ENCODE peak calls at places on chromosomes 7 and 10, in seven cellular contexts. K is fibroblast of mammary gland, U is ascending aorta, T is brain microvascular endothelial cell, N is PC-3, Q is IMR-90, L is psoas muscle. J is an unnamed sample.

GRCh38 chr7:101168412-101169049 is 3.2 kb upstream of the VGF start:
- DNase-seq in Q (no peak), N (no peak), T (no peak), K (no peak), L (no peak), U (no peak), J (no peak)

GRCh38 chr10:46254007-46254383 is 32.8 kb upstream of the ANTXRL start:
- DNase-seq in L (no peak), T (no peak), N (no peak), Q (no peak), K (no peak), U (no peak), J (no peak)

GRCh38 chr7:44095781-44096180 is 8.4 kb upstream of the AEBP1 start:
- DNase-seq in L (no peak), N (no peak), U (no peak), T (no peak), Q (no peak), K (no peak), J (no peak)

GRCh38 chr7:25663877-25664276 is 435.6 kb upstream of the NPVF start:
- DNase-seq in K (peak), U (no peak), N (no peak), L (no peak), Q (no peak), T (no peak), J (no peak)

GRCh38 chr10:5888352-5888751 is 1.3 kb downstream of the ANKRD16 start:
- DNase-seq in L (no peak), Q (peak), N (peak), T (no peak), K (peak), U (no peak), J (peak)

GRCh38 chr7:26681819-26682418 is 182.5 kb downstream of the SKAP2 start:
- DNase-seq in K (peak), Q (peak), L (no peak), T (no peak), U (no peak), N (peak), J (peak)

GRCh38 chr10:31759124-31759798 is 169.4 kb downstream of the ARHGAP12 start:
- DNase-seq in Q (no peak), U (no peak), N (no peak), K (peak), L (peak), T (no peak), J (peak)

GRCh38 chr7:13097508-13097907 is 410.1 kb downstream of the ARL4A start:
- DNase-seq in Q (no peak), L (no peak), U (no peak), K (no peak), N (no peak), T (no peak), J (no peak)

GRCh38 chr7:151895695-151896485 is 19.0 kb upstream of the PRKAG2 start:
- DNase-seq in T (no peak), K (no peak), Q (no peak), U (no peak), L (no peak), N (no peak), J (no peak)

GRCh38 chr7:157158400-157158799 is 19.7 kb downstream of the UBE3C start:
- DNase-seq in Q (no peak), K (no peak), L (no peak), T (no peak), N (no peak), U (no peak), J (peak)

GRCh38 chr7:90749774-90750173 is 153.7 kb downstream of the CDK14 start:
- DNase-seq in K (peak), L (no peak), U (no peak), N (peak), T (peak), Q (peak), J (no peak)

GRCh38 chr7:111226800-111227199 is 135.9 kb downstream of the LRRN3 start:
- DNase-seq in N (no peak), T (no peak), Q (no peak), L (no peak), U (no peak), K (no peak), J (no peak)

GRCh38 chr7:111232249-111233084 is 141.5 kb downstream of the LRRN3 start:
- DNase-seq in N (peak), K (peak), U (no peak), Q (peak), T (peak), L (no peak), J (peak)

GRCh38 chr7:111224354-111225231 is 133.7 kb downstream of the LRRN3 start:
- DNase-seq in U (no peak), Q (no peak), N (no peak), K (peak), L (no peak), T (no peak), J (peak)

GRCh38 chr7:111229951-111230350 is 139.0 kb downstream of the LRRN3 start:
- DNase-seq in Q (no peak), N (no peak), L (no peak), U (no peak), T (no peak), K (no peak), J (peak)

GRCh38 chr7:111229181-111229740 is 138.3 kb downstream of the LRRN3 start:
- DNase-seq in T (no peak), U (no peak), N (no peak), K (no peak), Q (no peak), L (no peak), J (no peak)
- H3K4me3 ChIP-seq in T (no peak), U (no peak), N (no peak), K (no peak), Q (no peak), L (no peak), J (no peak)

GRCh38 chr7:17266559-17266958 is 31.9 kb upstream of the AHR start:
- DNase-seq in K (no peak), T (no peak), U (no peak), N (no peak), Q (no peak), L (no peak), J (no peak)
- H3K4me3 ChIP-seq in K (no peak), T (no peak), U (no peak), N (no peak), Q (no peak), L (no peak), J (no peak)

GRCh38 chr10:3850999-3851937 is 66.3 kb upstream of the KLF6 start:
- DNase-seq in L (no peak), Q (peak), T (peak), K (peak), U (no peak), N (peak), J (peak)
- H3K4me3 ChIP-seq in L (no peak), Q (no peak), T (no peak), K (no peak), U (no peak), N (peak), J (no peak)

DNA sequence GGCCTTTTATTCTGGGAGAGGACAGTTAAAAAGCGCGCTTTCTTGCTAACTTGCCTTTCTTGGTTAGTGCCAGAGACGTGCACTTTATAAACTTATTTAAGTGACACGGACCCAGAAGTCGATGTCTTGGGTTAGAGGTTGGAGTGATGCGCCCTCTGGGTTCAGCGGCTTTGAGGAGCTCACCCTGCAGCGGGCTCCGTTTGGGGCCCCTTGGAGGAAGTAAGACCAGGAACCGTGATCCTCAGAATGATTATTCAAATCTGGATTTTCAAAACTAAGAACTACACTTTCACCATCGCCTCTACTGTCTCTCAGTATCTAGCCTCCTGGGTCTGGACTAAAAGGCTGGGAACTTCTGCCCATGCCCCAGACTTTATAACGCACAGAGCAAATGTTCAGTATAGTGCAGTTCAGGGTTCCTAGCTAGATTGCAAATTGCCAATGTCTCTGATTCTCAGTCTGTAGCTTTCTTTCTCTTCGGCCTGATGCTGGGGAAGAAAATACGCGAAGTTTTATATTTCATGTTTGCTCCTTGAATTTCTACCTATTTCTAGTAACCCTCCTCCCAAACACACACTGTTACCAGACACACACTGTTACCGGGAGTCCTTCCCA is 18.6 kb upstream of the SMO start:
- DNase-seq in U (no peak), K (no peak), L (no peak), N (no peak), Q (no peak), T (no peak), J (no peak)
- H3K4me3 ChIP-seq in U (peak), K (peak), L (peak), N (no peak), Q (no peak), T (peak), J (peak)

DNA sequence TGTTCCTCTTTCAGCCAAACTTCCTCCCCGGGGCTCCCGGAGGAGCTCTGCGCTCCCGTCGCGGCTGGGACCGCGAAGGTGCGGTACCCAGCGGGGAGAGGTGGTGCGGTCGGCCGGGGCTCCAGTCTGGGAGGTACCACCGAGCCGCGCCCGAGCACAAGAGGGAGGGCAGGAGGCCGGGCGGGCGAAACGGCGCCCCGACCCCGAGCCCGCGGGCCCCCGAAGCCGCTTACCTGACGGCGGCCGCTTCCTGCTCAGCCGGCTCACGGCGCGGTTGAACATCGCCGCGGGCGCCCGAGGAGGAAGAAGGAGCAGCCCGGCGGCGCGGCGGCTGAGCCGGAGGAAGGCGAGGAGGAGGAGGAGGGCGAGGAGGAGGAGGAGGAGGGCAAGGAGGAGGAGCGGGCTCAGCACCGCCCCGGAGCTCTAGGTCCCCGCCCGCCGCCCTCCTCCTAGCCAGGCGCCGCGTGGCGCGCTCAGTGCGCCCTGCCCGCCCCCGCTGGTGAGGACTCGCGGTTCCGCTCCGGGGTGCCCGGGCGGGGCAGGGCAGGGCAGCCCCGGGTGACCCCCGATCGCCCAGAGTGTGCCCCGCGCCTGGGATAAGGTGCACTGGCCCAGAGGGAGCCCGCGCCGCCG is at the start of gene RGS10:
- DNase-seq in K (peak), T (peak), Q (peak), U (peak), L (peak), N (peak), J (peak)
- H3K4me3 ChIP-seq in K (peak), T (peak), Q (peak), U (peak), L (peak), N (peak), J (peak)

DNA sequence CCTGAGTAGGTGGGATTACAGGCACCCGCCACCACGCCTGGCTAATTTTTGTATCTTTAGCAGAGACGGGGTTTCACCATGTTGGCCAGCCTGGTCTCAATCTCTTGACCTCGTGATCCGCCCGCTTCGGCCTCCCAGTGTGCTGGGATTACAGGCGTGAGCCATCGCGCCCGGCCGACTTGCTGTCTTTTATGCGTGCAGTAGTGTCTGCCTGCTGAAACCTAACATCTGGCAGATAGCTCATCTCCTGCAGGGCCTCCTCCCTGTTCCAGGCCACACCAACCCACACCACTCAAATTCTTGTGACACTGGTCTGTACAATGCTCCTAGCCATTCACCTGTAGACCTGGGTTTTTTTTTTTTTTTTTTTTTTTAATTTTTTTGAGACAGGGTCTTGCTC is 41.5 kb downstream of the BAIAP2L1 start:
- DNase-seq in Q (no peak), L (no peak), N (no peak), T (no peak), K (no peak), U (no peak), J (no peak)
- H3K4me3 ChIP-seq in Q (no peak), L (no peak), N (no peak), T (no peak), K (no peak), U (no peak), J (no peak)

GRCh38 chr7:51446356-51446755 is 129.7 kb upstream of the COBL start:
- DNase-seq in Q (no peak), U (no peak), T (no peak), K (no peak), N (no peak), L (no peak), J (no peak)
- H3K4me3 ChIP-seq in Q (no peak), U (no peak), T (no peak), K (no peak), N (no peak), L (no peak), J (no peak)

GRCh38 chr10:74675527-74675926 is 150.9 kb upstream of the KAT6B start:
- DNase-seq in N (no peak), Q (no peak), T (no peak), U (no peak), K (no peak), L (no peak), J (no peak)

GRCh38 chr10:74683067-74683466 is 143.3 kb upstream of the KAT6B start:
- DNase-seq in K (peak), N (no peak), T (no peak), Q (peak), L (no peak), U (no peak), J (no peak)

GRCh38 chr10:74674892-74675291 is 151.5 kb upstream of the KAT6B start:
- DNase-seq in K (no peak), Q (no peak), T (no peak), U (no peak), L (no peak), N (no peak), J (no peak)

GRCh38 chr10:74681917-74682627 is 144.3 kb upstream of the KAT6B start:
- DNase-seq in L (no peak), K (peak), N (no peak), U (no peak), Q (peak), T (no peak), J (no peak)

DNA sequence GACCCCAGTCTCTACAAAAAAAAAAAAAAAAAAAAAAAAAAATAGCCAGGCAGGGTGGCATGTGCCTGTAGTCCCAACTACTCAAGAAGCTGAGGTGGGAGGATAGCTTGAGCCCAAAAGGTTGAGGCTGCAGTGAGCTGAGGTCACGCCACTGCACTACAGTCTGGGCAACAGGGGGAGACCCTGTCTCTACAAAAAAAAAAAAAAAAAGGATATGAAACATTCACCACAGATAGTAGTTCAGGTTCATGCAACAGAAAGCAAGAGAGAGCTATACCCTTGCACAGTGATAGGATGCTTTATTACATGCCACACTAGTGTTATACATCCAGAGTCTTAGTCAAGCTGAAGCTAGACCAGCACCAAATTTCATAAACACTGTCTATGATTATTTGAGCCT is 148.4 kb upstream of the KAT6B start:
- DNase-seq in N (no peak), Q (no peak), T (no peak), K (no peak), L (no peak), U (no peak), J (no peak)
- H3K4me3 ChIP-seq in N (no peak), Q (no peak), T (no peak), K (no peak), L (no peak), U (no peak), J (no peak)

DNA sequence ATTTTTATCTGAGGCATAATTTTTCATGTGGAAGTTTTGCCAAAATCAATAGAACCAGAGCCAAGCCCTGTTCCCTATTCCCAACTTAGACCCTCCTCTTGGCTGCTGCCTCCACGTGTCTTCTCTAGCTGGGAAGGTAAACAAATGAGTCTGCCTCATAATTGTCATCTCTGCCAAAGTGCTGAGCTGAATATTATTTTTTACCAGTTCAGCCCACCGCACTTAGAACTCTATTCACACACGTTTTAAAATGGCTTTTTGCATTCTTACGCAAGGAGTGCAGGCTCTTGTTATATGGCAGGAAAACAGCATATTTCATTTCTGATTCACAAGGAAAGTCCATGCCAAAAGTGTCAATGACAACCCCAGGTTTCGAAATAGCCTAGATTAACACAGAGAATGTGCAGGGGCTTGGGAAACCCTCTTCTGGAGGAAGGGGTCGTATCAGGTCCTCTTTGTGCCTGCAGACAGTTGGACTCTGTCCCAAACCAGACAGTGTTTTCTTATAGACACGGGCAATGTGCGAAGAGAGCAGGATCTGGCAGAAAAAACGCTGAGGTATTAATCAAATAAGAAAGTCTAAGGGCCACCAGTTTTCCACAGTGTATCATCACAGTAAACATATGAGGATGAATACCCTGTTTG is 370.6 kb upstream of the MGMT start:
- DNase-seq in U (no peak), K (peak), L (no peak), T (peak), N (peak), Q (peak), J (peak)
- H3K4me3 ChIP-seq in U (no peak), K (no peak), L (no peak), T (no peak), N (no peak), Q (no peak), J (no peak)

GRCh38 chr7:136940122-136940521 is 71.7 kb downstream of the CHRM2 start:
- DNase-seq in Q (no peak), L (no peak), T (no peak), N (no peak), U (no peak), K (no peak), J (no peak)
- H3K4me3 ChIP-seq in Q (no peak), L (no peak), T (no peak), N (no peak), U (no peak), K (no peak), J (no peak)

J was measured in astrocyte of the spinal cord.